ENCODE peak calls at places on chromosomes 16 and 17, in five cellular contexts. W is SK-N-SH, K is mesendoderm, G is heart left ventricle, D is psoas muscle. N is an unnamed sample. For H3K4me1, the result is how much of the 10 kb centered on the place peaks cover.

GRCh38 chr16:86060381-86061317 is 161.7 kb downstream of the IRF8 start:
- DNase-seq in W (no peak), K (no peak), G (no peak), D (no peak), N (peak)

GRCh38 chr17:59373879-59374495 is 42.5 kb downstream of the YPEL2 start:
- DNase-seq in W (no peak), K (no peak), G (no peak), D (no peak), N (no peak)

GRCh38 chr16:1401758-1402154 is 12.7 kb downstream of the UNKL start:
- DNase-seq in W (no peak), K (no peak), G (no peak), D (no peak), N (no peak)

GRCh38 chr17:61131555-61131954 is 268.1 kb upstream of the TBX2 start:
- DNase-seq in W (peak), K (peak), G (no peak), D (no peak), N (no peak)

GRCh38 chr16:50340578-50340977 is 28.2 kb downstream of the BRD7 start:
- DNase-seq in W (no peak), K (no peak), G (no peak), D (no peak), N (no peak)

GRCh38 chr16:83011939-83012338 is 385.2 kb downstream of the CDH13 start:
- DNase-seq in W (no peak), K (no peak), G (no peak), D (no peak), N (no peak)

GRCh38 chr17:64786337-64786736 is 124.2 kb upstream of the SMURF2 start:
- DNase-seq in W (no peak), K (no peak), G (no peak), D (no peak), N (peak)

GRCh38 chr16:16101585-16101984 is 121.7 kb downstream of the ABCC6 start:
- DNase-seq in W (no peak), K (no peak), G (no peak), D (no peak), N (no peak)

GRCh38 chr17:50396261-50397110 is 837 bp downstream of the LRRC59 start:
- DNase-seq in W (peak), K (peak), G (no peak), D (peak), N (peak)

GRCh38 chr17:75927286-75927922 is 13.4 kb downstream of the FBF1 start:
- DNase-seq in W (peak), K (peak), G (no peak), D (no peak), N (peak)

GRCh38 chr16:86120201-86120981 is 221.4 kb downstream of the IRF8 start:
- DNase-seq in W (no peak), K (no peak), G (no peak), D (no peak), N (no peak)

GRCh38 chr16:70697601-70698170 is 11.8 kb upstream of the MTSS2 start:
- DNase-seq in W (no peak), K (peak), G (no peak), D (no peak), N (no peak)

GRCh38 chr16:79297805-79298204 is 302.7 kb downstream of the MAF start:
- DNase-seq in W (no peak), K (no peak), G (no peak), D (no peak), N (no peak)

GRCh38 chr16:79298476-79299153 is 301.9 kb downstream of the MAF start:
- DNase-seq in W (no peak), K (no peak), G (no peak), D (no peak), N (peak)

GRCh38 chr16:79297297-79297696 is 303.2 kb downstream of the MAF start:
- DNase-seq in W (no peak), K (no peak), G (no peak), D (no peak), N (no peak)

GRCh38 chr16:79301036-79301435 is 299.5 kb downstream of the MAF start:
- DNase-seq in W (no peak), K (no peak), G (no peak), D (no peak), N (peak)

DNA sequence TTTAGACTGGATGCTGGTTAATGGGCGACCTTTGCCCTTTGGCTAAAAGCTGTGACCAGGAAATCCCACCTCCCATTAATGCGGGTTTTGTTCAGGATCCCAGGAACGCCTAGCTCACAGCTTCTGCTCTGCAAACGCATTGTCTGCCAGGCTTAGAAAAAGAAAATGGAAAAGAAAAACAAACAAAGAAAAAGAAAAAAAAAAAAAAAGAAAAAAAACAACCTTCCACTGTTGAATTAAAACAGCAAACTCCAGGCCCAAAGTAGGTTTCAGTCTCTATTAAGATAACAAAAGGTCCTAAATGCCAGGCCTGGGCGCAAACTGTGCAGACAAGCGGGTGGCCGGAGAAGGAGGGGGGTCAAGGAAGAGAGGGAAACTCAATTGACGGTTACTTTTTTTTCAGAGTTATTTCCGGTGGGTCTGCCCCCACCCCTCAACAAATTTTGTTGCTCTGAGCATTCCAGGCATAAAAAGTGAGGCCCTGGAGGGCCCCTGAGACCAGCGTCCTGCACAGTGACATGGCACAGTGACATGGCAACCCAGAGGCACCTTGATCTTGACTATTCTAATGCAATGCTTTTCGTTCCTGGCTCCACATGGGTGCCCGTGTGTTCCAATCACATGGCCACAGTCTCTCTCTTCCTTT is 301.3 kb downstream of the MAF start:
- DNase-seq in W (peak), K (no peak), G (no peak), D (no peak), N (peak)
- H3K4me1 ChIP-seq in W (under half), K (under half), G (under half), D (under half), N (under half)

GRCh38 chr16:2528161-2529060 is 2.8 kb downstream of the CEMP1 start:
- DNase-seq in W (peak), K (no peak), G (no peak), D (no peak), N (no peak)
- H3K4me1 ChIP-seq in W (under half), K (under half), G (under half), D (under half), N (under half)

GRCh38 chr17:78148286-78149016 is 2.3 kb downstream of the C17orf99 start:
- DNase-seq in W (no peak), K (no peak), G (no peak), D (no peak), N (no peak)

GRCh38 chr17:78147315-78147998 is 1.3 kb downstream of the C17orf99 start:
- DNase-seq in W (no peak), K (no peak), G (no peak), D (no peak), N (no peak)

GRCh38 chr17:78146881-78147280 is 696 bp downstream of the C17orf99 start:
- DNase-seq in W (no peak), K (no peak), G (no peak), D (no peak), N (no peak)

GRCh38 chr17:78144736-78145641 is 1.2 kb upstream of the C17orf99 start:
- DNase-seq in W (no peak), K (no peak), G (no peak), D (peak), N (peak)

DNA sequence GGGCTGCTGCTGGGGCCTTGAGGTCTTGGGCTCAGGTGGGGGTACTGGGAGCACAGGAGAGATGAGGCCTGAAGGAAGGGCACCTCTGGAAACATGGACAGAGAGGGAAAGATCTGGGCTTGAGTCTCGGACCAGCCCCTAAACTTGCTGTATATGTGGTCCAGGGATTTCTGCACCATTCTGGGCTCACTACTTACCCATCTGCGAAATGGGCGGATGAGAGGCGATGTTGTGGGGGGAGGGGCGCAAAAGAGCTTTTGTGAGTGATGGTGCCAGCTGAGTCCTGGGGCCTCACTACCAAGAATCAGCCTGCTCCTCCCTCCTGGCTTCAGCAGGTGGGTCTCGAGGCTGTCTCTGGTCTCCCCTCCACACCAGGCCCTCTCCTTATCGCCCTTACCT is 285 bp downstream of the C17orf99 start:
- DNase-seq in W (no peak), K (no peak), G (no peak), D (no peak), N (no peak)
- H3K4me1 ChIP-seq in W (under half), K (under half), G (under half), D (under half), N (under half)

GRCh38 chr17:72634621-72635020 is 457.9 kb downstream of the SLC39A11 start:
- DNase-seq in W (no peak), K (no peak), G (no peak), D (no peak), N (no peak)
- H3K4me1 ChIP-seq in W (under half), K (under half), G (under half), D (under half), N (under half)

GRCh38 chr17:17837966-17838962 is 1.5 kb upstream of the SREBF1 start:
- DNase-seq in W (no peak), K (peak), G (peak), D (peak), N (peak)
- H3K4me1 ChIP-seq in W (under half), K (under half), G (half or more), D (half or more), N (under half)

DNA sequence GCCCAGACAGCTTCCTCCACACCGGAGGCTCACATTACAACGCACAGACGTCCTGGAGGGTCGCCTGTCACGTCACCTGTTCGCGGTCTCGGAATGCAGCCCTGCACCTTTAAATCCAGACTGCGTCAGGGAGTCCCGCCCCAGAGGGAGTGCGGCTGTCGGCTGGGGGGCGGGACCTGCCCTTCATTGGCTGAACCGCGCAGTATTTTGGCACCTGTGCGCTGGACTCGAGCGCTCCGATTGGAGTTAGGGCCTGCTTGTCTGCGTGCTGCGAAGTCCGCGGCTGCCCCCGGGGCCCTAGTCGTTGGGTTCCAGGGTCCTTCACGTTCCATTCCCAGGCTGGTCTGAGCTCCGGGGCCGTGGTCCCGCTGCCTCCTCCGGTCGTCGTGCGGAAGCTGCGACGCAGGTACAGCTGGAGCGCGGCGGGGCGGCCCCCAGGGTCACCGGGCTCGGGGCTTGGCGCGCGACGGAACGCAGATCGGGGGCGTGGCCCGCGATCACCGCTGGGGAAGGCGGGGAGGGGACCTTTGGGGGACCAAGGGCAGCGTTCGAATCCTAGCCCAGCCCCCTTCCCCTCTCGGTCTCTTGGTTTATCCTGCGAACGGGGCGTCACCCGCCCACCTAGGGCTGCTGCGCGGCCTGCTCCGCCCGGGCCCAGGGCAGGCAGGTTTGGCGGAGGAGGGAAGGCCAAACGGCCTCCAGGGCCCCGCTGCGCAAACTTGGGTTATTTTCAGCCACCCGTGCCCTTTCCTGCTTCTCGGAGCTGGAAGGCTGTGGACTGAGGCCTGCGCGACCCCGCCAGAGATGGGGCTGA is at the start of gene MIEF2:
- DNase-seq in W (peak), K (peak), G (peak), D (peak), N (peak)
- H3K4me1 ChIP-seq in W (under half), K (under half), G (half or more), D (half or more), N (under half)

DNA sequence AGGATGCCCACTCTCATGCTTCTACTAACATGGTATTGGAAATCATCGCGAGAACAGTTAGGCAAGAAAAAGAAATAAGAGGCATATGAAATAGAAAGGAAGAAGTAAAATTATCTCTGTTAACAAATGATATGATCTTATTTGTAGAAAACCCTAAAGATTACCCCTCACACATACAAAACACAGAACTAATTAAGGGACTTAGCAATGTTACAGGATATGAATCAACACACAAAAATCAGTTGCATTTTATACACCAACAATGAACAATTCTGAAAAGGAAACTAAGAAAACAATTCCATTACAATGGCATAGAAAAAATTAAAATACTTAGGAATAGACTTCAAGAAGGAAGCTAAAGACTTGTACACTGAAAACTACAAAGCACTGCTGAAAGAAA is 2.7 kb upstream of the CAPNS2 start:
- DNase-seq in W (no peak), K (no peak), G (no peak), D (no peak), N (no peak)
- H3K4me1 ChIP-seq in W (under half), K (under half), G (under half), D (under half), N (under half)

GRCh38 chr17:9346296-9346926 is 229.2 kb downstream of the STX8 start:
- DNase-seq in W (no peak), K (no peak), G (no peak), D (no peak), N (no peak)

GRCh38 chr17:9343513-9343912 is 232.1 kb downstream of the STX8 start:
- DNase-seq in W (peak), K (peak), G (no peak), D (no peak), N (peak)

GRCh38 chr17:9339958-9340357 is 235.7 kb downstream of the STX8 start:
- DNase-seq in W (no peak), K (no peak), G (no peak), D (no peak), N (peak)

GRCh38 chr17:9336817-9337216 is 238.8 kb downstream of the STX8 start:
- DNase-seq in W (no peak), K (no peak), G (no peak), D (no peak), N (no peak)

GRCh38 chr17:9342225-9342624 is 233.4 kb downstream of the STX8 start:
- DNase-seq in W (no peak), K (peak), G (no peak), D (no peak), N (peak)
- H3K4me1 ChIP-seq in W (under half), K (under half), G (under half), D (under half), N (under half)